ENCODE peak calls at places on chromosomes 4 and X, in nine cellular contexts. J is activated T-cell treated with anti-CD3 and anti-CD28 coated beads, Interleukin-2, amount 50 U/mL, for 72 hours; P is mesothelial cell of epicardium; B is activated CD4-positive, alpha-beta T cell treated with anti-CD3 and anti-CD28 coated beads, Interleukin-2, amount 50 U/mL, for 4 hours; X is BJ; Q is SK-N-SH; D is T-helper 1 cell; N is H9; O is HEK293T. M is an unnamed sample.

GRCh38 chrX:10175317-10175871 is 18.6 kb downstream of the CLCN4 start:
- DNase-seq in N (no peak), B (no peak), Q (no peak), J (no peak), D (no peak), O (no peak), X (peak), P (no peak), M (no peak)

GRCh38 chrX:31268359-31268758 is 196.5 kb upstream of the FTHL17 start:
- DNase-seq in O (peak), X (no peak), B (no peak), J (no peak), D (no peak), N (no peak), P (no peak), Q (no peak), M (no peak)

GRCh38 chrX:16665089-16665488 is 15.1 kb downstream of the S100G start:
- DNase-seq in B (no peak), J (no peak), D (no peak), P (no peak), Q (no peak), X (no peak), O (no peak), N (no peak), M (no peak)

GRCh38 chrX:13938766-13939530 is 90.7 kb downstream of the GEMIN8 start:
- DNase-seq in O (peak), N (peak), D (no peak), P (no peak), X (no peak), Q (no peak), B (no peak), J (no peak), M (no peak)

GRCh38 chr4:169070071-169070894 is 60.2 kb upstream of the CBR4 start:
- DNase-seq in X (peak), B (no peak), Q (no peak), D (no peak), P (peak), N (peak), J (no peak), O (no peak), M (no peak)

GRCh38 chr4:153947124-153947523 is 158.2 kb upstream of the SFRP2 start:
- DNase-seq in X (no peak), J (no peak), N (no peak), D (no peak), B (no peak), O (no peak), P (no peak), Q (no peak), M (peak)

GRCh38 chr4:97367878-97368277 is 775.4 kb downstream of the STPG2 start:
- DNase-seq in P (no peak), J (no peak), O (no peak), D (no peak), Q (no peak), B (no peak), N (no peak), X (no peak), M (no peak)

GRCh38 chr4:115360441-115360840 is 247.0 kb upstream of the NDST4 start:
- DNase-seq in N (no peak), J (no peak), B (no peak), O (no peak), Q (no peak), D (no peak), X (peak), P (no peak), M (no peak)

GRCh38 chrX:29728639-29729038 is 486.7 kb upstream of the MAGEB2 start:
- DNase-seq in D (no peak), J (no peak), B (no peak), P (no peak), Q (no peak), O (no peak), X (no peak), N (no peak), M (no peak)

GRCh38 chrX:4091046-4091760 is 377.8 kb upstream of the PRKX start:
- DNase-seq in P (no peak), X (no peak), J (no peak), O (no peak), Q (no peak), N (no peak), B (no peak), D (no peak), M (no peak)

GRCh38 chr4:125433453-125433852 is 118.7 kb downstream of the FAT4 start:
- DNase-seq in P (no peak), D (no peak), N (no peak), B (no peak), Q (no peak), J (no peak), X (peak), O (no peak), M (no peak)

GRCh38 chr4:71186566-71187398 is 152.0 kb upstream of the SLC4A4 start:
- DNase-seq in O (peak), B (no peak), Q (peak), X (no peak), J (peak), N (peak), P (peak), D (peak), M (peak)

GRCh38 chrX:2500091-2500680 is 590 bp downstream of the DHRSX start:
- DNase-seq in J (peak), X (no peak), N (peak), P (no peak), B (no peak), Q (peak), D (no peak), O (peak), M (no peak)

GRCh38 chrX:149473966-149474365 is 31.1 kb downstream of the IDS start:
- DNase-seq in J (no peak), D (no peak), B (no peak), O (no peak), X (no peak), N (no peak), P (no peak), Q (no peak), M (no peak)

GRCh38 chr4:26766142-26766541 is 94.5 kb upstream of the STIM2 start:
- DNase-seq in X (no peak), D (no peak), O (no peak), B (no peak), J (no peak), P (no peak), N (no peak), Q (no peak), M (no peak)

GRCh38 chr4:98603683-98604573 is 54.5 kb downstream of the TSPAN5 start:
- DNase-seq in D (no peak), J (peak), X (no peak), B (no peak), N (no peak), P (no peak), Q (no peak), O (no peak), M (no peak)

GRCh38 chr4:19532120-19532848 is 719.4 kb upstream of the SLIT2 start:
- DNase-seq in B (no peak), D (no peak), X (no peak), P (no peak), O (no peak), J (no peak), N (no peak), Q (no peak), M (no peak)

GRCh38 chrX:120797201-120797938 is 78.3 kb downstream of the CT47B1 start:
- DNase-seq in N (no peak), X (no peak), P (no peak), O (no peak), D (no peak), B (no peak), J (no peak), Q (no peak), M (no peak)

GRCh38 chr4:95362906-95363578 is 185.7 kb downstream of the UNC5C start:
- DNase-seq in D (no peak), J (peak), Q (peak), B (no peak), P (no peak), X (no peak), N (peak), O (peak), M (no peak)

GRCh38 chr4:4333265-4333706 is 43.2 kb downstream of the ZBTB49 start:
- DNase-seq in J (no peak), Q (no peak), P (peak), D (no peak), O (no peak), X (peak), B (no peak), N (no peak), M (no peak)

GRCh38 chr4:137597751-137598493 is 65.6 kb upstream of the PCDH18 start:
- DNase-seq in N (no peak), B (no peak), J (no peak), P (no peak), O (no peak), D (no peak), Q (no peak), X (no peak), M (no peak)

GRCh38 chr4:152020073-152020472 is 259.3 kb upstream of the GATB start:
- DNase-seq in J (no peak), X (no peak), Q (no peak), O (no peak), N (no peak), D (no peak), P (no peak), B (no peak), M (no peak)

GRCh38 chrX:149829751-149830191 is 48.0 kb downstream of the MAGEA9 start:
- DNase-seq in X (no peak), N (no peak), J (peak), B (no peak), O (no peak), Q (no peak), P (no peak), D (peak), M (no peak)

GRCh38 chrX:133375558-133376340 is 39.5 kb downstream of the GPC4 start:
- DNase-seq in J (no peak), X (no peak), D (no peak), B (no peak), Q (peak), O (peak), P (no peak), N (no peak), M (no peak)

GRCh38 chrX:40773809-40774208 is 38.5 kb upstream of the MED14 start:
- DNase-seq in Q (no peak), J (no peak), O (no peak), B (no peak), X (no peak), D (no peak), N (no peak), P (no peak), M (no peak)

GRCh38 chr4:119735136-119735770 is 106.6 kb upstream of the PDE5A start:
- DNase-seq in Q (no peak), B (no peak), X (peak), P (no peak), J (no peak), O (no peak), D (no peak), N (no peak), M (no peak)

GRCh38 chr4:80202784-80203553 is 5.7 kb downstream of the PRDM8 start:
- DNase-seq in J (peak), B (peak), N (peak), D (peak), P (no peak), O (no peak), Q (no peak), X (no peak), M (no peak)

GRCh38 chr4:42339935-42340406 is 57.3 kb upstream of the SHISA3 start:
- DNase-seq in B (no peak), N (no peak), X (no peak), P (no peak), J (no peak), D (no peak), O (no peak), Q (no peak), M (no peak)

GRCh38 chr4:156824451-156825060 is 147.0 kb downstream of the PDGFC start:
- DNase-seq in X (no peak), B (no peak), D (no peak), Q (no peak), J (no peak), N (no peak), O (no peak), P (no peak), M (no peak)

GRCh38 chr4:187558391-187558790 is 437.2 kb upstream of the ZFP42 start:
- DNase-seq in J (no peak), Q (no peak), O (no peak), N (no peak), B (no peak), P (no peak), X (no peak), D (no peak), M (no peak)

GRCh38 chr4:77184961-77185360 is 28.0 kb downstream of the CCNG2 start:
- DNase-seq in D (no peak), J (no peak), B (no peak), O (no peak), Q (no peak), N (no peak), P (no peak), X (no peak), M (no peak)

GRCh38 chrX:3501833-3502535 is 155.5 kb upstream of the MXRA5 start:
- DNase-seq in N (no peak), B (no peak), O (no peak), Q (no peak), P (peak), D (no peak), X (no peak), J (no peak), M (no peak)

M was measured in DND-41.